ENCODE peak calls at places on chromosomes 4 and X, in seven cellular contexts. L is NT2/D1, X is NCI-H1694 treated with DMSO at 0.1 percent for 48 hours, Y is aorta, D is dermis microvascular lymphatic vessel endothelial cell, Z is B cell, H is choroid plexus epithelial cell. P is an unnamed sample.

GRCh38 chr4:153296424-153296823 is 48.1 kb upstream of the MND1 start:
- DNase-seq in D (no peak), Z (no peak), H (peak; percentile 28), Y (no peak), L (no peak), X (no peak), P (peak; percentile 78)

GRCh38 chr4:70515342-70516245 is 2.8 kb upstream of the AMTN start:
- DNase-seq in L (no peak), X (no peak), D (no peak), Z (no peak), H (peak; percentile 8), Y (no peak), P (peak; percentile 53)

GRCh38 chrX:70508296-70508911 is 63.8 kb downstream of the DLG3 start:
- DNase-seq in Z (no peak), D (no peak), X (no peak), L (peak; percentile 11), H (peak; percentile 3), Y (no peak), P (peak; percentile 2)

GRCh38 chrX:46461653-46462191 is 83.5 kb downstream of the ZNF674 start:
- DNase-seq in L (no peak), D (no peak), Y (no peak), Z (no peak), H (no peak), X (no peak), P (no peak)

GRCh38 chrX:50648151-50648550 is 165.8 kb downstream of the SHROOM4 start:
- DNase-seq in X (no peak), Y (no peak), H (peak; percentile 2), D (no peak), L (no peak), Z (no peak), P (peak; percentile 1)

GRCh38 chrX:104270916-104271512 is 16.3 kb upstream of the ESX1 start:
- DNase-seq in X (peak; percentile 51), Z (no peak), H (peak; percentile 47), D (no peak), L (no peak), Y (peak; percentile 58), P (peak; percentile 37)

GRCh38 chrX:118254611-118255010 is 91.3 kb upstream of the WDR44 start:
- DNase-seq in Y (no peak), Z (peak; percentile 24), H (peak; percentile 60), L (peak; percentile 44), X (peak; percentile 45), D (peak; percentile 23), P (peak; percentile 66)

GRCh38 chr4:25180524-25181131 is 20.4 kb upstream of the SEPSECS start:
- DNase-seq in Y (no peak), Z (peak; percentile 6), X (peak; percentile 32), H (peak; percentile 75), D (peak; percentile 42), L (peak; percentile 50), P (peak; percentile 57)

GRCh38 chr4:20832821-20833220 is 132.6 kb downstream of the PACRGL start:
- DNase-seq in H (peak; percentile 23), Y (no peak), D (no peak), X (no peak), Z (no peak), L (no peak), P (peak; percentile 23)

GRCh38 chr4:2275546-2276251 is 13.8 kb upstream of the MXD4 start:
- DNase-seq in L (no peak), Y (peak; percentile 26), H (no peak), Z (no peak), X (no peak), D (no peak), P (no peak)

GRCh38 chr4:73864365-73864764 is 4.8 kb upstream of the CXCL1 start:
- DNase-seq in Y (no peak), H (peak; percentile 68), X (no peak), L (no peak), D (no peak), Z (no peak), P (no peak)

GRCh38 chr4:176422511-176422910 is 102.7 kb downstream of the SPCS3 start:
- DNase-seq in H (no peak), Z (no peak), X (no peak), L (no peak), D (no peak), Y (no peak), P (no peak)

GRCh38 chr4:97468272-97468671 is 675.0 kb downstream of the STPG2 start:
- DNase-seq in H (no peak), D (no peak), Y (no peak), Z (no peak), L (no peak), X (no peak), P (no peak)

GRCh38 chr4:144208074-144208473 is 67.6 kb upstream of the GYPA start:
- DNase-seq in X (no peak), Z (no peak), D (no peak), H (no peak), L (no peak), Y (no peak), P (no peak)

GRCh38 chr4:151901631-151902030 is 140.8 kb upstream of the GATB start:
- DNase-seq in D (no peak), H (peak; percentile 2), L (no peak), X (no peak), Z (no peak), Y (no peak), P (no peak)

GRCh38 chr4:100258675-100259074 is 68.4 kb upstream of the DDIT4L start:
- DNase-seq in L (no peak), D (no peak), Y (no peak), H (no peak), Z (no peak), X (no peak), P (no peak)

GRCh38 chr4:188661502-188661901 is 522.3 kb downstream of the TRIML1 start:
- DNase-seq in D (no peak), Z (no peak), Y (no peak), H (no peak), L (no peak), X (no peak), P (no peak)

GRCh38 chrX:149870840-149871239 is 10.1 kb upstream of the MAGEA8 start:
- DNase-seq in X (no peak), Y (no peak), D (no peak), Z (no peak), H (no peak), L (no peak), P (no peak)

GRCh38 chr4:121256346-121256745 is 92.2 kb upstream of the TNIP3 start:
- DNase-seq in L (no peak), X (no peak), Z (no peak), H (peak; percentile 96), D (no peak), Y (no peak), P (peak; percentile 93)

GRCh38 chrX:108036298-108036973 is 8.4 kb upstream of the VSIG1 start:
- DNase-seq in H (peak; percentile 83), X (no peak), Z (no peak), Y (no peak), L (no peak), D (no peak), P (peak; percentile 85)

GRCh38 chr4:185068837-185069236 is 50.5 kb downstream of the HELT start:
- DNase-seq in L (no peak), Z (no peak), D (no peak), H (no peak), X (no peak), Y (no peak), P (no peak)

GRCh38 chr4:150182794-150183193 is 104.5 kb downstream of the DCLK2 start:
- DNase-seq in Y (no peak), L (no peak), H (no peak), Z (no peak), D (no peak), X (no peak), P (no peak)

GRCh38 chr4:55503164-55503563 is 43.5 kb downstream of the CLOCK start:
- DNase-seq in H (peak; percentile 78), L (no peak), D (no peak), X (no peak), Z (no peak), Y (no peak), P (peak; percentile 63)

GRCh38 chrX:130108647-130109428 is 1.5 kb downstream of the ELF4 start:
- DNase-seq in Z (peak; percentile 81), X (peak; percentile 49), H (no peak), L (no peak), Y (no peak), D (no peak), P (peak; percentile 42)

GRCh38 chrX:12791253-12792228 is at the start of gene PRPS2:
- DNase-seq in H (peak; percentile 25), D (no peak), X (no peak), Z (peak; percentile 84), Y (peak; percentile 84), L (peak; percentile 33), P (peak; percentile 22)

GRCh38 chrX:57528670-57529255 is 63.0 kb upstream of the ZXDB start:
- DNase-seq in Y (no peak), L (peak; percentile 28), X (no peak), H (peak; percentile 0), D (peak; percentile 0), Z (no peak), P (peak; percentile 4)

GRCh38 chr4:150782311-150782710 is 200.4 kb downstream of the MAB21L2 start:
- DNase-seq in H (peak; percentile 43), L (no peak), D (no peak), X (no peak), Z (no peak), Y (peak; percentile 46), P (peak; percentile 13)

GRCh38 chr4:110055014-110055768 is 142.5 kb downstream of the EGF start:
- DNase-seq in Y (no peak), Z (no peak), H (peak; percentile 21), L (no peak), D (no peak), X (no peak), P (peak; percentile 11)

GRCh38 chr4:118835896-118836762 is at the start of gene SEC24D:
- DNase-seq in L (peak; percentile 63), Z (peak; percentile 98), X (peak; percentile 71), D (peak; percentile 74), H (peak; percentile 89), Y (peak; percentile 94), P (peak; percentile 86)

GRCh38 chr4:168587326-168588125 is 90.7 kb downstream of the PALLD start:
- DNase-seq in Z (no peak), X (no peak), D (no peak), H (peak; percentile 69), L (no peak), Y (peak; percentile 62), P (peak; percentile 94)

GRCh38 chr4:156293657-156294297 is 340.1 kb upstream of the CTSO start:
- DNase-seq in L (no peak), Y (no peak), Z (no peak), D (no peak), H (peak; percentile 96), X (no peak), P (peak; percentile 89)

GRCh38 chr4:5710962-5711478 is at the start of gene EVC:
- DNase-seq in D (peak; percentile 29), L (peak; percentile 66), X (peak; percentile 4), H (peak; percentile 82), Y (peak; percentile 92), Z (peak; percentile 27), P (peak; percentile 81)

GRCh38 chr4:83536649-83537352 is 893 bp downstream of the GPAT3 start:
- DNase-seq in D (no peak), Z (peak; percentile 15), L (no peak), X (no peak), H (peak; percentile 16), Y (no peak), P (peak; percentile 20)

GRCh38 chr4:24890561-24890960 is 22.3 kb downstream of the CCDC149 start:
- DNase-seq in Y (no peak), H (no peak), D (no peak), X (no peak), Z (no peak), L (no peak), P (no peak)

GRCh38 chr4:70747874-70748273 is 26.1 kb downstream of the RUFY3 start:
- DNase-seq in Z (no peak), D (no peak), Y (no peak), L (no peak), X (no peak), H (peak; percentile 44), P (peak; percentile 69)

GRCh38 chr4:145061325-145061920 is 36.6 kb downstream of the ANAPC10 start:
- DNase-seq in Y (no peak), X (peak; percentile 26), H (peak; percentile 82), D (peak; percentile 58), L (peak; percentile 9), Z (no peak), P (peak; percentile 85)

GRCh38 chr4:145888393-145888792 is 50.2 kb downstream of the ZNF827 start:
- DNase-seq in X (no peak), L (no peak), Y (no peak), D (no peak), Z (no peak), H (no peak), P (no peak)